ENCODE peak calls at places on chromosome 1, in nine cellular contexts. R, H, X, E, U, S, Z, T and N are unnamed samples.

GRCh38 chr1:36350659-36351171 is 27.3 kb upstream of the EVA1B start:
- DNase-seq in H (no peak), X (no peak), Z (no peak), R (peak), E (peak), T (peak), S (no peak), U (no peak), N (no peak)

GRCh38 chr1:200090252-200091159 is 63.0 kb downstream of the NR5A2 start:
- DNase-seq in S (no peak), E (no peak), U (no peak), H (no peak), T (no peak), Z (no peak), R (no peak), X (no peak), N (peak)

GRCh38 chr1:18119978-18120377 is 12.4 kb downstream of the IGSF21 start:
- DNase-seq in T (no peak), X (no peak), H (no peak), R (no peak), S (no peak), E (no peak), Z (no peak), U (no peak), N (no peak)

GRCh38 chr1:246565751-246566127 is 322 bp downstream of the TFB2M start:
- DNase-seq in E (no peak), S (no peak), T (no peak), H (no peak), U (no peak), R (peak), X (no peak), Z (no peak), N (peak)

GRCh38 chr1:248748211-248748610 is 7.3 kb downstream of the LYPD8 start:
- DNase-seq in R (no peak), X (no peak), U (no peak), Z (no peak), S (no peak), T (no peak), H (no peak), E (no peak), N (no peak)

GRCh38 chr1:210076620-210077019 is 138.6 kb downstream of the SYT14 start:
- DNase-seq in U (no peak), R (no peak), Z (no peak), S (no peak), T (no peak), H (no peak), X (no peak), E (no peak), N (no peak)

GRCh38 chr1:184905601-184906322 is 68.5 kb downstream of the NIBAN1 start:
- DNase-seq in U (no peak), Z (no peak), S (no peak), R (peak), H (no peak), X (no peak), T (no peak), E (no peak), N (peak)

GRCh38 chr1:114310771-114311251 is 157.1 kb upstream of the SYT6 start:
- DNase-seq in S (no peak), R (no peak), E (no peak), H (peak), U (no peak), X (no peak), Z (no peak), T (no peak), N (no peak)

GRCh38 chr1:3511856-3512255 is 57.4 kb downstream of the ARHGEF16 start:
- DNase-seq in S (no peak), U (no peak), X (no peak), T (no peak), H (no peak), Z (no peak), R (no peak), E (no peak), N (no peak)

GRCh38 chr1:20151906-20152598 is 12.9 kb downstream of the PLA2G2F start:
- DNase-seq in T (peak), U (peak), S (peak), X (peak), R (peak), E (peak), H (peak), Z (no peak), N (no peak)

GRCh38 chr1:180988221-180988826 is 34.3 kb downstream of the STX6 start:
- DNase-seq in H (no peak), S (no peak), E (no peak), Z (no peak), X (no peak), U (no peak), T (no peak), R (no peak), N (no peak)

GRCh38 chr1:46941135-46941694 is at the start of gene CYP4A11:
- DNase-seq in Z (no peak), R (no peak), T (no peak), H (no peak), E (no peak), S (no peak), U (no peak), X (no peak), N (no peak)

GRCh38 chr1:109904105-109904817 is 6.4 kb upstream of the CSF1 start:
- DNase-seq in X (no peak), R (no peak), U (no peak), T (no peak), H (no peak), E (no peak), S (no peak), Z (no peak), N (no peak)

GRCh38 chr1:52925571-52926005 is 1.5 kb upstream of the SCP2 start:
- DNase-seq in U (no peak), Z (no peak), X (no peak), T (no peak), S (no peak), H (no peak), E (no peak), R (no peak), N (peak)

GRCh38 chr1:24957808-24958752 is 28.0 kb upstream of the RUNX3 start:
- DNase-seq in H (no peak), X (no peak), R (no peak), T (peak), S (no peak), E (no peak), U (no peak), Z (no peak), N (no peak)

GRCh38 chr1:2860476-2861142 is 59.1 kb upstream of the TTC34 start:
- DNase-seq in Z (no peak), T (no peak), H (no peak), E (no peak), S (no peak), R (no peak), X (no peak), U (no peak), N (no peak)

GRCh38 chr1:54199151-54199764 is 572 bp downstream of the CYB5RL start:
- DNase-seq in H (no peak), E (no peak), S (no peak), X (no peak), T (peak), U (no peak), Z (no peak), R (no peak), N (no peak)

GRCh38 chr1:173669491-173669941 is at the start of gene ANKRD45:
- DNase-seq in U (no peak), H (peak), T (no peak), R (no peak), X (no peak), S (peak), Z (no peak), E (no peak), N (no peak)

GRCh38 chr1:79198841-79199240 is 192.3 kb upstream of the ADGRL4 start:
- DNase-seq in S (no peak), Z (no peak), R (no peak), U (no peak), T (no peak), H (no peak), X (peak), E (no peak), N (no peak)

GRCh38 chr1:201385299-201385891 is 7.9 kb upstream of the TNNT2 start:
- DNase-seq in T (peak), R (peak), S (no peak), Z (no peak), U (peak), X (no peak), H (no peak), E (peak), N (no peak)

GRCh38 chr1:41919131-41919530 is 409 bp upstream of the HIVEP3 start:
- DNase-seq in Z (no peak), T (no peak), H (no peak), X (no peak), S (no peak), E (no peak), R (no peak), U (no peak), N (no peak)

GRCh38 chr1:39866767-39867166 is 16.5 kb downstream of the TRIT1 start:
- DNase-seq in E (no peak), T (no peak), U (no peak), X (peak), H (no peak), S (no peak), R (no peak), Z (no peak), N (no peak)

GRCh38 chr1:183198463-183198862 is 12.4 kb downstream of the LAMC2 start:
- DNase-seq in Z (no peak), X (peak), H (peak), E (no peak), R (no peak), U (no peak), S (no peak), T (no peak), N (no peak)

GRCh38 chr1:14598498-14599172 is at the start of gene KAZN:
- DNase-seq in T (no peak), U (no peak), E (no peak), X (no peak), Z (no peak), S (peak), R (no peak), H (no peak), N (no peak)

GRCh38 chr1:162319510-162320160 is 57.0 kb downstream of the SPATA46 start:
- DNase-seq in H (no peak), X (no peak), E (no peak), U (no peak), S (no peak), T (no peak), Z (no peak), R (no peak), N (no peak)

GRCh38 chr1:212286437-212287131 is 1.4 kb downstream of the PPP2R5A start:
- DNase-seq in T (no peak), E (no peak), U (no peak), H (no peak), S (no peak), R (peak), X (no peak), Z (peak), N (no peak)

GRCh38 chr1:168187180-168187579 is 8.4 kb downstream of the TIPRL start:
- DNase-seq in T (no peak), U (no peak), Z (no peak), R (no peak), E (no peak), H (no peak), S (no peak), X (no peak), N (no peak)

GRCh38 chr1:193568451-193568985 is 382.1 kb upstream of the B3GALT2 start:
- DNase-seq in U (no peak), X (no peak), E (no peak), H (no peak), T (no peak), S (no peak), Z (no peak), R (no peak), N (no peak)

GRCh38 chr1:150076985-150077384 is 9.4 kb downstream of the VPS45 start:
- DNase-seq in S (no peak), X (no peak), U (no peak), T (no peak), H (no peak), R (no peak), Z (no peak), E (no peak), N (no peak)

GRCh38 chr1:39331647-39332046 is 127.2 kb downstream of the MACF1 start:
- DNase-seq in H (no peak), Z (no peak), R (no peak), T (no peak), S (no peak), E (no peak), X (no peak), U (no peak), N (no peak)

GRCh38 chr1:15709226-15709625 is 25.1 kb downstream of the PLEKHM2 start:
- DNase-seq in X (no peak), R (no peak), Z (no peak), T (no peak), S (no peak), U (no peak), H (no peak), E (no peak), N (no peak)

GRCh38 chr1:8381618-8382017 is 63.7 kb downstream of the SLC45A1 start:
- DNase-seq in H (peak), U (no peak), X (no peak), T (no peak), R (no peak), S (no peak), E (no peak), Z (no peak), N (no peak)

GRCh38 chr1:109226078-109226445 is 12.3 kb downstream of the SARS1 start:
- DNase-seq in H (no peak), U (no peak), Z (no peak), X (no peak), T (no peak), R (peak), S (no peak), E (no peak), N (no peak)

DNA sequence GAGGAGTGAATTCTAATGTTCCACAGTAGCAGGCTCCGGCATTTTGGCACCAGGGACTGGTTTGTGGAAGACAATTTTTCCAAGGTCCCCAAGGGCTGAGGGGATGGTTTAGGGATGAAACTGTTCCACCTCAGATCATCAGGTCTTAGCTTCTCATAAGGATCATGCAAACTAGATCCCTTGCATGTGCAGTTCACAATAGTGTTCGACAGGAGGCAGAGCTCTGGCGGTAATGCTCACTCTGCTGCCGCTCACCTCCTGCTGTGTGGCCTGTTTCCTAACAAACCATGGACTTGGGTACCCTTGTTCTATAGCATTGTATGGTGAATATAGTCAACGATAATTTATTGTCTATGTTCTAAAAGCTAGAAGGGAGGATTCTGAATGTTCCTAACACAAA is 16.6 kb downstream of the CRNN start:
- DNase-seq in R (no peak), U (no peak), Z (no peak), S (no peak), E (no peak), X (no peak), H (no peak), T (no peak), N (no peak)
- TF ChIP-seq CTCF in R (no peak), U (no peak), Z (no peak), S (no peak), E (no peak), X (no peak), H (no peak), T (no peak), N (peak)

GRCh38 chr1:61392417-61393242 is 310.3 kb downstream of the NFIA start:
- DNase-seq in Z (no peak), X (no peak), H (no peak), S (no peak), R (no peak), E (no peak), T (no peak), U (no peak), N (no peak)
- H3K4me3 ChIP-seq in Z (no peak), X (no peak), H (no peak), S (no peak), R (no peak), E (no peak), T (no peak), U (no peak), N (no peak)

DNA sequence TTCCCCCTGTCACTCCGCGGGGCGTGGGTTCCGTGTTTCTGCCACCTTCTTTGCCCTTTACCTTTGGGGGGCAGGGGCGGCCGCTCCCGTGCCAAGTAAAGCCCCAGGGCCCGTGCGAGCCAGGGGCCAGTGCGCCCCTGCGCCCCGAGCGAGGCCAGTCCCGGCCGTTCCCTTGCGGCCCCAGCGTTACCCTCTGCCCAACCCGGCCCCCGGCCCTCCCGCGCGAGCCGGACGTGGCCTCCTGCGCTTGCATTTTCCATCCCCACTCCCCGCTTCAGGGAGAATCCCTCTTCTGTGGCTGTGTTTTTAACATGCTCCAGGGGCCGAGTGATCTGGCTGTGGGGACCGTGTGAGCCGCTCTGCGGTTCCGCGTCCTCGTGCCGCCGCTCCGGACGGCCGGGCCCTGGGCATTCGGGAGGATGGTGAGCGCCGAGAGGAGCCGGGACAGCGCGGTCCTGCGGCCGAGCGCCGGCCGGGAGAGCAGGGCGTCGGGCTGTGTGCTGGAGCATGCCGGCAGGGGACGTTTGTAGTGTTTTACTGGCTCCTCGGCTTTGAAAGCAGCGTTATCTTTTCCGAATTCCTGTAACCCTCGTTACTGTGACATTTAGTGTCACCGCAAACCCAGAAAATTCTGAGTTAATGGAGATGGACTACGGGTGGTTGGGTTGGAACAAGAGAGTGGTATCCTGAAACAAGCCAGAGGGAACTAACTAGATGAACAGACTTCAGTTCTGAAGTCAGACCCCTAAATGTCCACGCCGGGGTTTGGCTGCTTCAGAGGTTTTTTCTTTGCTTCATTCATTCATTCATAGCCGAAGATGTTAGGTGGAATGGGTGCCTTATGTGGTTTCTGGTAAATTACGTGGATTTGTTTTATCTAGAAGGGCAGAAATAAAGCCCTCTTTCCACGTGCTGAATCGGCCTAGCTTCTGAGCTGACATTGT is 1.1 kb downstream of the GALNT2 start:
- DNase-seq in U (peak), E (peak), X (no peak), T (peak), Z (no peak), R (no peak), H (peak), S (peak), N (no peak)
- TF ChIP-seq CTCF in U (no peak), E (no peak), X (peak), T (no peak), Z (no peak), R (no peak), H (peak), S (peak), N (peak)

GRCh38 chr1:9653783-9654517 is 2.4 kb downstream of the PIK3CD start:
- DNase-seq in Z (no peak), U (peak), E (peak), H (no peak), T (peak), X (no peak), S (no peak), R (no peak), N (no peak)

GRCh38 chr1:9653195-9653782 is 1.8 kb downstream of the PIK3CD start:
- DNase-seq in T (no peak), E (peak), X (no peak), Z (no peak), U (peak), R (no peak), S (no peak), H (no peak), N (no peak)

GRCh38 chr1:9651565-9652378 is at the start of gene PIK3CD:
- DNase-seq in E (peak), R (no peak), X (no peak), H (no peak), T (peak), S (peak), Z (no peak), U (peak), N (no peak)

GRCh38 chr1:9651220-9651564 is 339 bp upstream of the PIK3CD start:
- DNase-seq in T (no peak), H (no peak), Z (no peak), X (no peak), R (no peak), U (no peak), S (no peak), E (no peak), N (no peak)

GRCh38 chr1:9652379-9653194 is 1.1 kb downstream of the PIK3CD start:
- DNase-seq in S (peak), U (peak), H (no peak), X (no peak), T (peak), R (no peak), Z (no peak), E (peak), N (no peak)
- H3K4me3 ChIP-seq in S (peak), U (peak), H (peak), X (peak), T (peak), R (no peak), Z (peak), E (peak), N (no peak)

GRCh38 chr1:28640766-28641165 is 2.1 kb downstream of the TAF12 start:
- DNase-seq in U (no peak), E (peak), X (no peak), S (no peak), T (peak), R (no peak), Z (no peak), H (no peak), N (no peak)
- TF ChIP-seq CTCF in U (no peak), E (peak), X (peak), S (no peak), T (no peak), R (peak), Z (peak), H (no peak), N (peak)

DNA sequence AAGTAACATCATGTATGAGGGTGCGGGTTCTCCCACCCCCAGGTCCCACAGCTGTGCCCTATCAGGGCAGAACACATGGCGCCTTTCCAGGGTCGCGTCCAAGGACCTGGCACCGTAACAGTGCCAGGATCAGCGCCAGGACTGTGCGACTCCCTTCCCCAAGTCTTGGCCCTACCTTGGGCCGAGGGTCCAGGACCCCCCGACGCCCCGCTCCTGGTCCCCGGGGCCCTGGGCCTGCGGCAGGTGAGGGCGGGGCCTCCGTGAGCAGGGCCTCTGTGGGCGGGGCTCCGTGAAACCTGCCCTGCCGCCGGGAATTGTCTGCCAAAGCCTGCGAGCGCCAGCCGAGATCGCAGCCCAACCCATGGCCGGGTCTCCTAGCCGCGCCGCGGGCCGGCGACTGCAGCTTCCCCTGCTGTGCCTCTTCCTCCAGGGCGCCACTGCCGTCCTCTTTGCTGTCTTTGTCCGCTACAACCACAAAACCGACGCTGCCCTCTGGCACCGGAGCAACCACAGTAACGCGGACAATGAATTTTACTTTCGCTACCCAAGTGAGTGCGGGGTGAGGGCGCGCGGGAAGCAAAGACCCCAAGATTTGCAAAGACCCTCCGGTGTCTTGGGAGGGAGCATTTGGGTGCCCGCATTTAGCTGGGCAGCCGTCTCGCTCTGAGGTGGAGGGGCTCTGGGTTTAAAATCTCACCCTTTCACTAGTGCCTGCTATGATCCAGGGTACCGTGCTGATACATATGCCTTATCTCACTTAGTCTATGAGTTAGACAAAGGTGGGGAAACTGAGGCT is at the start of gene RHBG:
- DNase-seq in H (no peak), Z (no peak), X (no peak), U (no peak), R (no peak), S (peak), E (no peak), T (peak), N (peak)
- H3K4me3 ChIP-seq in H (peak), Z (peak), X (peak), U (peak), R (peak), S (peak), E (peak), T (no peak), N (peak)